ENCODE peak calls at places on chromosomes 16 and 17, in five cellular contexts. U is T-helper 17 cell; I is gastroesophageal sphincter; N is CD8-positive, alpha-beta T cell; L is HCT116. K is an unnamed sample.

GRCh38 chr16:70294385-70295029 is 4.5 kb upstream of the DDX19B start:
- ATAC-seq in N (no peak), I (no peak), L (no peak), U (no peak), K (no peak)

GRCh38 chr17:19876524-19877161 is 8.9 kb upstream of the ULK2 start:
- ATAC-seq in U (peak), I (peak), L (no peak), N (peak), K (peak)

GRCh38 chr17:49252148-49252682 is 21.6 kb upstream of the PHOSPHO1 start:
- ATAC-seq in I (no peak), L (peak), N (no peak), U (no peak), K (no peak)

GRCh38 chr17:57104461-57105175 is 19.6 kb downstream of the AKAP1 start:
- ATAC-seq in U (no peak), I (no peak), N (no peak), L (no peak), K (no peak)

GRCh38 chr17:44071772-44072171 is 1.2 kb downstream of the G6PC3 start:
- ATAC-seq in L (no peak), I (no peak), N (no peak), U (no peak), K (no peak)

GRCh38 chr17:38430316-38430715 is 2.1 kb downstream of the ARHGAP23 start:
- ATAC-seq in U (no peak), L (no peak), I (peak), N (no peak), K (no peak)

GRCh38 chr16:2825049-2825742 is 4.9 kb upstream of the ZG16B start:
- ATAC-seq in L (no peak), I (no peak), N (no peak), U (no peak), K (no peak)

GRCh38 chr16:51461255-51461654 is 310.2 kb upstream of the SALL1 start:
- ATAC-seq in U (no peak), I (no peak), N (no peak), L (no peak), K (no peak)

GRCh38 chr16:9095171-9095570 is 3.7 kb downstream of the HAPSTR1 start:
- ATAC-seq in N (no peak), U (no peak), I (no peak), L (no peak), K (no peak)

GRCh38 chr17:32621612-32622312 is 135.0 kb downstream of the CDK5R1 start:
- ATAC-seq in U (no peak), N (no peak), I (no peak), L (no peak), K (no peak)